ENCODE peak calls at places on chromosomes 5 and 9, in eight cellular contexts. O is Peyer's patch, A is cardiac muscle cell, Q is A549, T is ovary, R is sigmoid colon, N is uterus, K is OCI-LY7. M is an unnamed sample.

GRCh38 chr5:131270809-131271208 is 7.0 kb downstream of the CDC42SE2 start:
- DNase-seq in O (no peak), A (no peak), Q (peak; percentile 18), T (no peak), R (no peak), N (no peak), K (no peak), M (no peak)

GRCh38 chr5:134132372-134133212 is 18.1 kb downstream of the TCF7 start:
- DNase-seq in O (peak; percentile 85), A (no peak), Q (no peak), T (no peak), R (peak; percentile 37), N (no peak), K (peak; percentile 42), M (peak; percentile 54)

GRCh38 chr5:94613583-94613982 is 4.8 kb downstream of the KIAA0825 start:
- DNase-seq in O (no peak), A (peak; percentile 36), Q (peak; percentile 6), T (no peak), R (no peak), N (no peak), K (peak; percentile 44), M (no peak)

GRCh38 chr9:132877818-132878694 is at the start of gene AK8:
- DNase-seq in O (peak; percentile 82), A (peak; percentile 82), Q (peak; percentile 81), T (peak; percentile 67), R (peak; percentile 86), N (peak; percentile 56), K (peak; percentile 79), M (peak; percentile 88)

GRCh38 chr5:88799976-88800375 is 83.0 kb downstream of the MEF2C start:
- DNase-seq in O (no peak), A (no peak), Q (no peak), T (no peak), R (no peak), N (no peak), K (no peak), M (no peak)

GRCh38 chr5:157870837-157871834 is 12.2 kb upstream of the CLINT1 start:
- DNase-seq in O (no peak), A (peak; percentile 69), Q (peak; percentile 76), T (no peak), R (no peak), N (no peak), K (no peak), M (no peak)

GRCh38 chr5:100776244-100776643 is 126.8 kb downstream of the ST8SIA4 start:
- DNase-seq in O (no peak), A (no peak), Q (no peak), T (no peak), R (no peak), N (no peak), K (no peak), M (no peak)

GRCh38 chr5:124704594-124705284 is 41.7 kb downstream of the ZNF608 start:
- DNase-seq in O (no peak), A (no peak), Q (no peak), T (no peak), R (no peak), N (no peak), K (peak; percentile 85), M (no peak)

GRCh38 chr5:156208271-156208670 is 118.7 kb upstream of the SGCD start:
- DNase-seq in O (no peak), A (peak; percentile 4), Q (no peak), T (no peak), R (no peak), N (no peak), K (peak; percentile 35), M (no peak)

GRCh38 chr5:14458414-14458813 is 123.2 kb upstream of the OTULINL start:
- DNase-seq in O (no peak), A (no peak), Q (no peak), T (no peak), R (no peak), N (no peak), K (no peak), M (no peak)

GRCh38 chr5:94072116-94072515 is 330.7 kb upstream of the POU5F2 start:
- DNase-seq in O (no peak), A (peak; percentile 43), Q (no peak), T (no peak), R (no peak), N (no peak), K (no peak), M (no peak)

GRCh38 chr5:113448224-113448623 is 13.4 kb upstream of the TSSK1B start:
- DNase-seq in O (no peak), A (no peak), Q (no peak), T (no peak), R (no peak), N (no peak), K (no peak), M (no peak)

GRCh38 chr9:133982971-133983720 is 9.0 kb downstream of the VAV2 start:
- DNase-seq in O (no peak), A (no peak), Q (no peak), T (no peak), R (peak; percentile 61), N (no peak), K (no peak), M (no peak)

GRCh38 chr5:163473613-163474243 is 13.3 kb downstream of the HMMR start:
- DNase-seq in O (no peak), A (peak; percentile 25), Q (peak; percentile 18), T (no peak), R (no peak), N (no peak), K (peak; percentile 21), M (no peak)
- TF ChIP-seq CTCF in O (peak; percentile 70), A (peak; percentile 25), Q (peak; percentile 16), T (no peak), R (peak; percentile 34), N (peak; percentile 7), K (peak; percentile 69), M (peak; percentile 20)

DNA sequence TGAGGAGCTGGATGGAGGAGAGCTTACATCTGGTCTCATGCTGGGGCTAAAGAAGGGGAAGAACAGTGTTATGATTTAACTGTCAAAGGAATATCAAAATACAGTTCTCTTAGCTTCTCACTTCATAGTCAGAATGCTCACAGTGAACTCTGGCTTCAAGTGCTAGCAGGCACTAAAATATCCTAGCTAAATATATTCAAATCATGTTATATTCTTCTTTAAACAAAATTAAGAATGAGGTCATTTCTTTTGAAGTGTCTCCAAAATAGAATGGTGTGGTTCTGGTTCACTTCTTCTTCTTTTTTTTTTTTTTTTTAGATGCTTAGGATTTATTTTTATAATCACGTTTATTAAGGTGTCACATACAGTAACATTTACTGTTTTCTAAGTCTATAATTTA is 89.4 kb downstream of the NR3C1 start:
- DNase-seq in O (no peak), A (no peak), Q (no peak), T (no peak), R (no peak), N (no peak), K (no peak), M (no peak)
- H3K4me3 ChIP-seq in O (no peak overlapping the region), A (no peak overlapping the region), Q (no peak overlapping the region), T (no peak overlapping the region), R (no peak overlapping the region), N (no peak overlapping the region), K (no peak overlapping the region), M (no peak overlapping the region)

GRCh38 chr9:136437839-136438547 is 1.7 kb downstream of the INPP5E start:
- DNase-seq in O (no peak), A (no peak), Q (no peak), T (no peak), R (no peak), N (no peak), K (no peak), M (peak; percentile 71)
- H3K27ac ChIP-seq in O (peak overlapping the region; percentile 87), A (no peak overlapping the region), Q (peak overlapping the region; percentile 91), T (no peak overlapping the region), R (no peak overlapping the region), N (no peak overlapping the region), K (no peak overlapping the region), M (no peak overlapping the region)

GRCh38 chr5:4442221-4442620 is 697.9 kb upstream of the ADAMTS16 start:
- DNase-seq in O (no peak), A (no peak), Q (no peak), T (no peak), R (no peak), N (no peak), K (no peak), M (no peak)

DNA sequence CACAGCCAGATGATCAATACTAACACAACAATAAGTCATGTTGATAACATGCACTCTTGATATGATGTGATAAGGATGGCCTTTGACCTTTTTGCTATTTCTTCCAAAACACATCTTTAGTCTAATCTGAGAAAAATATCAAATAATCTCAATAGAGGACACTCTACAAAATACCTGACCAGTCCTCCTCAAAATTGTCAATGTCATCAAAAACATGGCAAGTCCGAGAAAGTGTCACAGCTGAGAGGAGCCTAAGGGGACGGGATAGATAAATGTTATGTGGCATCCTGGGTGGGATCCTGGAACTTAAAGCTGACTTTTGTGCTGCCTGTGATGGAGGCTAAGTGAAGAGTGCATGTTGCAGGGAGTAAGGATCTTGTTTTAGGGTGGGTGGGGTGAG is 699.6 kb upstream of the ADAMTS16 start:
- DNase-seq in O (no peak), A (no peak), Q (no peak), T (no peak), R (no peak), N (no peak), K (no peak), M (no peak)
- TF ChIP-seq CTCF in O (no peak), A (no peak), Q (no peak), T (no peak), R (no peak), N (no peak), K (no peak), M (no peak)

GRCh38 chr9:35398651-35399335 is 91.1 kb upstream of the RUSC2 start:
- DNase-seq in O (no peak), A (no peak), Q (no peak), T (no peak), R (no peak), N (no peak), K (no peak), M (no peak)
- H3K4me3 ChIP-seq in O (no peak overlapping the region), A (no peak overlapping the region), Q (no peak overlapping the region), T (no peak overlapping the region), R (no peak overlapping the region), N (no peak overlapping the region), K (no peak overlapping the region), M (no peak overlapping the region)

GRCh38 chr5:59256331-59256730 is 637.2 kb downstream of the PDE4D start:
- DNase-seq in O (no peak), A (no peak), Q (no peak), T (no peak), R (no peak), N (no peak), K (no peak), M (no peak)

GRCh38 chr5:59260973-59261372 is 632.6 kb downstream of the PDE4D start:
- DNase-seq in O (no peak), A (no peak), Q (no peak), T (no peak), R (no peak), N (no peak), K (no peak), M (no peak)

GRCh38 chr5:59257488-59258400 is 635.8 kb downstream of the PDE4D start:
- DNase-seq in O (no peak), A (no peak), Q (no peak), T (no peak), R (no peak), N (no peak), K (no peak), M (no peak)

GRCh38 chr5:59261969-59262368 is 631.6 kb downstream of the PDE4D start:
- DNase-seq in O (no peak), A (no peak), Q (no peak), T (no peak), R (no peak), N (no peak), K (no peak), M (no peak)

DNA sequence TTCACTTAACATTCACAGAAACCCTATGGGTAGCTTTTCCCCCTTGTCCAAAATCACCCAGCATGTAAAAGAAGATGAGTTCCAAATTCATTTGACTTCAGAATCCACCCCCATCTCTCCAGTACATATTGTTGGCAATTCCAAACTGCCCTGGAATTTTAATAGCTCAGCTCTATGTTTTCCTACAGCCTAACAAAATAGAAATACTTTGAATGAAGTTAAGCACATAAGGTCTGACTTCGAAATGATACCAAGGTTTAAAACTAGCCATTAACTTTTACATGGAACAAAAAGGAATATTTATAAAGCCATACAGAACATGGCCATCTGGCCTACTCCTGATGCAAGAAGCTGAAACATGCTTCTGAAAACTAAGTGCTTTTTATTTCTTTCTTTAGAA is 634.3 kb downstream of the PDE4D start:
- DNase-seq in O (no peak), A (no peak), Q (no peak), T (no peak), R (no peak), N (no peak), K (no peak), M (no peak)
- H3K27ac ChIP-seq in O (no peak overlapping the region), A (no peak overlapping the region), Q (peak overlapping the region; percentile 80), T (no peak overlapping the region), R (peak overlapping the region; percentile 66), N (peak overlapping the region; percentile 21), K (no peak overlapping the region), M (no peak overlapping the region)